ENCODE peak calls at places on chromosomes 12 and 14, in six cellular contexts. Y is mucosa of gallbladder, R is T-helper 1 cell, C is HEK293T, N is EH, H is amniotic stem cell. F is an unnamed sample.

GRCh38 chr12:65606008-65606766 is 218.1 kb upstream of the HMGA2 start:
- DNase-seq in C (peak; percentile 67), Y (no peak), H (no peak), N (no peak), R (no peak), F (no peak)

GRCh38 chr12:2057041-2057792 is 4.4 kb downstream of the CACNA1C start:
- DNase-seq in N (peak; percentile 61), Y (peak; percentile 37), C (peak; percentile 68), R (peak; percentile 23), H (no peak), F (peak; percentile 25)

GRCh38 chr12:121673013-121673441 is 3.6 kb upstream of the MORN3 start:
- DNase-seq in Y (no peak), R (no peak), N (peak; percentile 14), C (no peak), H (no peak), F (no peak)

GRCh38 chr12:115223322-115223721 is 539.3 kb upstream of the TBX3 start:
- DNase-seq in C (no peak), R (no peak), H (peak; percentile 55), Y (no peak), N (peak; percentile 86), F (no peak)

GRCh38 chr12:12986775-12987332 is 13.2 kb downstream of the HEBP1 start:
- DNase-seq in R (no peak), N (no peak), C (no peak), Y (no peak), H (no peak), F (no peak)

GRCh38 chr14:99754141-99755067 is 38.8 kb upstream of the EML1 start:
- DNase-seq in H (no peak), N (peak; percentile 15), R (no peak), C (no peak), Y (no peak), F (no peak)

GRCh38 chr14:104155513-104155912 is 17.1 kb downstream of the KIF26A start:
- DNase-seq in H (no peak), N (no peak), C (no peak), Y (no peak), R (no peak), F (no peak)

GRCh38 chr14:84085493-84085892 is 1444.5 kb upstream of the FLRT2 start:
- DNase-seq in Y (no peak), C (no peak), N (no peak), H (no peak), R (no peak), F (no peak)

GRCh38 chr12:16685107-16685506 is 79.1 kb upstream of the LMO3 start:
- DNase-seq in Y (no peak), N (no peak), C (no peak), R (no peak), H (no peak), F (no peak)

GRCh38 chr12:104291867-104292524 is 11.5 kb upstream of the EID3 start:
- DNase-seq in H (no peak), R (no peak), Y (no peak), N (peak; percentile 10), C (no peak), F (no peak)

GRCh38 chr14:73744874-73745529 is 30.8 kb upstream of the PNMA1 start:
- DNase-seq in R (no peak), C (no peak), N (no peak), H (no peak), Y (peak; percentile 84), F (no peak)

GRCh38 chr12:32031109-32031508 is 71.9 kb downstream of the RESF1 start:
- DNase-seq in N (no peak), R (no peak), C (no peak), H (no peak), Y (no peak), F (no peak)

GRCh38 chr14:40394634-40395340 is 962.6 kb upstream of the FBXO33 start:
- DNase-seq in C (no peak), N (no peak), H (no peak), R (no peak), Y (no peak), F (no peak)

GRCh38 chr12:118063567-118064391 is 2.8 kb upstream of the WSB2 start:
- DNase-seq in C (no peak), H (no peak), Y (no peak), R (no peak), N (peak; percentile 43), F (no peak)

GRCh38 chr14:71730471-71730870 is 201.8 kb upstream of the RGS6 start:
- DNase-seq in C (no peak), Y (no peak), N (peak; percentile 82), R (no peak), H (no peak), F (no peak)

GRCh38 chr12:22667122-22667521 is 42.2 kb downstream of the ETNK1 start:
- DNase-seq in C (no peak), N (no peak), R (no peak), Y (no peak), H (no peak), F (no peak)

GRCh38 chr14:101116486-101117130 is 213.1 kb upstream of the RTL1 start:
- DNase-seq in H (no peak), R (no peak), C (no peak), Y (peak; percentile 6), N (no peak), F (no peak)

GRCh38 chr14:84458881-84459280 is 1071.1 kb upstream of the FLRT2 start:
- DNase-seq in R (no peak), H (no peak), Y (no peak), C (no peak), N (no peak), F (no peak)

GRCh38 chr12:49984476-49984890 is 11.7 kb downstream of the AQP6 start:
- DNase-seq in H (no peak), C (no peak), N (no peak), R (no peak), Y (no peak), F (no peak)

GRCh38 chr14:90726656-90727055 is 89.6 kb downstream of the TTC7B start:
- DNase-seq in H (no peak), C (no peak), N (peak; percentile 59), Y (peak; percentile 74), R (no peak), F (no peak)

GRCh38 chr12:99234702-99235101 is 412.9 kb upstream of the GARIN6 start:
- DNase-seq in N (no peak), Y (no peak), R (no peak), C (no peak), H (no peak), F (no peak)

GRCh38 chr14:73935666-73936065 is 14.2 kb downstream of the FAM161B start:
- DNase-seq in N (peak; percentile 9), Y (no peak), R (no peak), C (peak; percentile 44), H (no peak), F (no peak)

F was measured in effector CD8-positive, alpha-beta T cell.